ENCODE peak calls at places on chromosomes 4 and X, in six cellular contexts. T is CD4-positive, CD25-positive, alpha-beta regulatory T cell; Z is heart left ventricle; X is RWPE2; M is pancreas; V is lung. E is an unnamed sample. For H3K4me1, the result is how much of the 10 kb centered on the place peaks cover.

GRCh38 chr4:183658362-183659028 is 490 bp downstream of the RWDD4 start:
- ATAC-seq in T (no peak), Z (no peak), X (peak), M (peak), V (peak), E (no peak)

GRCh38 chrX:35380808-35381700 is 417.1 kb upstream of the MAGEB16 start:
- ATAC-seq in T (no peak), Z (no peak), X (no peak), M (peak), V (no peak), E (no peak)

GRCh38 chr4:81751531-81752291 is 280.0 kb upstream of the RASGEF1B start:
- ATAC-seq in T (no peak), Z (no peak), X (no peak), M (no peak), V (no peak), E (no peak)

GRCh38 chr4:19857405-19857804 is 394.3 kb upstream of the SLIT2 start:
- ATAC-seq in T (no peak), Z (no peak), X (no peak), M (no peak), V (no peak), E (no peak)

GRCh38 chr4:128604840-128605239 is 204.7 kb upstream of the JADE1 start:
- ATAC-seq in T (no peak), Z (no peak), X (peak), M (no peak), V (no peak), E (no peak)

GRCh38 chr4:139457318-139457717 is 3.4 kb downstream of the RAB33B start:
- ATAC-seq in T (no peak), Z (no peak), X (no peak), M (peak), V (no peak), E (no peak)

GRCh38 chrX:13254076-13254785 is 65.6 kb downstream of the ATXN3L start:
- ATAC-seq in T (no peak), Z (no peak), X (peak), M (peak), V (no peak), E (no peak)

GRCh38 chrX:2823795-2824386 is 4.8 kb upstream of the GYG2 start:
- ATAC-seq in T (no peak), Z (no peak), X (no peak), M (no peak), V (no peak), E (no peak)

GRCh38 chr4:38674206-38675144 is 10.5 kb downstream of the KLF3 start:
- ATAC-seq in T (peak), Z (no peak), X (peak), M (peak), V (no peak), E (no peak)

GRCh38 chr4:89837385-89837995 is 529 bp upstream of the SNCA start:
- ATAC-seq in T (peak), Z (peak), X (peak), M (peak), V (peak), E (peak)

GRCh38 chr4:185591679-185592141 is 56.4 kb upstream of the PDLIM3 start:
- ATAC-seq in T (no peak), Z (no peak), X (peak), M (peak), V (no peak), E (peak)

GRCh38 chr4:38090450-38091246 is 130.4 kb downstream of the PTTG2 start:
- ATAC-seq in T (no peak), Z (no peak), X (no peak), M (no peak), V (no peak), E (no peak)

GRCh38 chr4:73704314-73705055 is 35.9 kb upstream of the CXCL8 start:
- ATAC-seq in T (peak), Z (peak), X (peak), M (peak), V (peak), E (peak)

GRCh38 chr4:184899261-184900134 is 73.7 kb upstream of the ACSL1 start:
- ATAC-seq in T (no peak), Z (no peak), X (peak), M (peak), V (peak), E (peak)

GRCh38 chr4:104493071-104493831 is 1.4 kb downstream of the CXXC4 start:
- ATAC-seq in T (no peak), Z (no peak), X (no peak), M (no peak), V (no peak), E (no peak)

GRCh38 chrX:18166068-18166467 is 54.6 kb downstream of the BEND2 start:
- ATAC-seq in T (no peak), Z (no peak), X (no peak), M (no peak), V (no peak), E (no peak)

GRCh38 chr4:109233585-109233984 is 68.9 kb downstream of the COL25A1 start:
- ATAC-seq in T (no peak), Z (no peak), X (peak), M (no peak), V (no peak), E (no peak)

GRCh38 chrX:69128573-69128972 is 36.7 kb downstream of the PJA1 start:
- ATAC-seq in T (no peak), Z (no peak), X (no peak), M (no peak), V (no peak), E (peak)

GRCh38 chrX:21656587-21657317 is 1.4 kb downstream of the KLHL34 start:
- ATAC-seq in T (no peak), Z (no peak), X (no peak), M (no peak), V (no peak), E (peak)

GRCh38 chr4:110198472-110199419 is at the start of gene ELOVL6:
- ATAC-seq in T (no peak), Z (peak), X (peak), M (peak), V (peak), E (peak)

GRCh38 chr4:100100985-100101384 is 89.3 kb downstream of the DDIT4L start:
- ATAC-seq in T (no peak), Z (no peak), X (no peak), M (no peak), V (no peak), E (no peak)

GRCh38 chrX:74248889-74249288 is 55.1 kb upstream of the ZCCHC13 start:
- ATAC-seq in T (no peak), Z (no peak), X (peak), M (peak), V (no peak), E (peak)

GRCh38 chr4:113057891-113058290 is 8.4 kb downstream of the ANK2 start:
- ATAC-seq in T (no peak), Z (no peak), X (peak), M (no peak), V (no peak), E (no peak)

GRCh38 chrX:118694628-118695027 is 32.8 kb upstream of the IL13RA1 start:
- ATAC-seq in T (no peak), Z (no peak), X (no peak), M (no peak), V (no peak), E (no peak)

GRCh38 chr4:25580633-25581467 is 74.8 kb upstream of the SLC34A2 start:
- ATAC-seq in T (no peak), Z (no peak), X (no peak), M (no peak), V (no peak), E (no peak)

GRCh38 chrX:120452131-120452530 is 17.0 kb downstream of the LAMP2 start:
- ATAC-seq in T (no peak), Z (no peak), X (no peak), M (peak), V (no peak), E (no peak)

GRCh38 chrX:2703991-2704369 is 12.9 kb downstream of the CD99 start:
- ATAC-seq in T (no peak), Z (peak), X (peak), M (peak), V (no peak), E (peak)

GRCh38 chrX:80285131-80285773 is 135.0 kb upstream of the TENT5D start:
- ATAC-seq in T (no peak), Z (no peak), X (no peak), M (peak), V (no peak), E (no peak)

GRCh38 chr4:110008540-110008939 is 95.9 kb downstream of the EGF start:
- ATAC-seq in T (no peak), Z (no peak), X (no peak), M (no peak), V (no peak), E (no peak)

DNA sequence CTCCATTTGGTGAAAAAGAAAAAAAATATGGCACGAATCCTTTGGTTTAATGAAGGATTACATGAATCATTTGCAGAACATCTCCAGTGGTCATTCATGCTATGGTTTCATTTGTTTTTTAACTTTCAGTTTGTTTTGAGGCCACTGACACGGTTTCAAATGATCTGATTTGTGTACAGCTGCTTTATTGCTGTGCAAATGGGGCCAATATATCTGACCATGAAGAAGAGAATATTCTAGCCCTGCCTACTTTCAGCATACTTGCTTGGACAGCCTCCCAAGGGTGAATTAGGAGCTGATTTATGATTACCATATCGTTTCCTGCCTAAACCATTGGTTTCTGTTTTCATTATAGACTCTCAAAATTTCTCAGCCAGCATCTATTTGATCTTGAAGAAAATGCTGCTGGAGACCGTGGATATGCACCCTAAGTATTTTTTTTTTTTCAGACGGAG is 30.7 kb downstream of the SPARCL1 start:
- ATAC-seq in T (no peak), Z (no peak), X (no peak), M (peak), V (no peak), E (no peak)
- H3K27ac ChIP-seq in T (no peak), Z (peak), X (no peak), M (no peak), V (no peak), E (peak)

DNA sequence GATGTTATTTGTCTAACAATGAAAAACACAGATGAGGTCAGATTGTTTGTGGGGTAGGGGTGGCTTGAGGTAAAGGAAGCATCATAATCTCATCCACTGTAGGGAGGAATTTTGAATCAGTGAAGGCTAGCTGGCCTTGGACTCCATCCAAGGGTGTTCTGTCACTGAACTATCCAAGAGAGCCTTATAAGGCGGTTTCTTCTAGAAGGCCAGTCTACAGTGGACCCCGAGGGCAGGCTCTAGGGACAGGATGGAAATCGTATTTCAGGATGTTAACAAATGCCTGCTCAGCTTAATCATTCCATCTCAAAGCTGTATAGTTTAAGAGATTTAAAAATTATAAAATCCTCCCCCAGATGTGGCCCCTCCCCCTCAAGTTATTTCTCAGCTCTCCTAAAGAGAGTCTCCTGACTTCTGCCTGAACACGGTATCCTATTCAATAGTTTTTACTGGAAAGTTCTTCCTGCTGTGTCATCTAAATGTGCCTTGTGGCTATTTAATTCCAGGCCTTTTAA is 8.1 kb downstream of the IGFBP7 start:
- ATAC-seq in T (no peak), Z (peak), X (peak), M (peak), V (peak), E (peak)
- H3K4me1 ChIP-seq in T (under half), Z (half or more), X (half or more), M (under half), V (under half), E (under half)

DNA sequence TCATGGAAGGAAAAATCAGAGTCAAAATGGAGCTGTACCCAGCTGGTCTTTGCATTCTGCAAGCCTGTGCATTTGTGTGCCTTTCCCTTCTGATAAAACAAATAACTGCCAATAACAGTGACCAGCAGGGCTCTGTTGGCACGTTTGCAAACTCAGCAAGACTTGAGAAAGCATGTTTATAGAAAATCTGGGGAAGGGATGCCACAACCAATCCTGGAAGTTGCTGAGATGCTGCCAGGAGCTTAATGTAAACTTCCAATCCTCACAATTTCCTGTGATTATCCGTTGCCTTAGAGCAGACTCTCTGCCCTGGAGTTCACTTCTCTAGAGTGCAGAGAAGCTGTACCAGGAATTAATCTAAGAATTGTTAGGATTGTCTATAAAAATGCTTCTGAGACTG is 6.9 kb upstream of the ANXA3 start:
- ATAC-seq in T (no peak), Z (no peak), X (no peak), M (no peak), V (no peak), E (no peak)
- H3K27ac ChIP-seq in T (no peak), Z (no peak), X (peak), M (no peak), V (no peak), E (peak)

GRCh38 chr4:76979236-76979635 is 29.7 kb downstream of the SEPTIN11 start:
- ATAC-seq in T (no peak), Z (no peak), X (no peak), M (no peak), V (no peak), E (no peak)
- H3K4me1 ChIP-seq in T (under half), Z (under half), X (under half), M (under half), V (under half), E (under half)

DNA sequence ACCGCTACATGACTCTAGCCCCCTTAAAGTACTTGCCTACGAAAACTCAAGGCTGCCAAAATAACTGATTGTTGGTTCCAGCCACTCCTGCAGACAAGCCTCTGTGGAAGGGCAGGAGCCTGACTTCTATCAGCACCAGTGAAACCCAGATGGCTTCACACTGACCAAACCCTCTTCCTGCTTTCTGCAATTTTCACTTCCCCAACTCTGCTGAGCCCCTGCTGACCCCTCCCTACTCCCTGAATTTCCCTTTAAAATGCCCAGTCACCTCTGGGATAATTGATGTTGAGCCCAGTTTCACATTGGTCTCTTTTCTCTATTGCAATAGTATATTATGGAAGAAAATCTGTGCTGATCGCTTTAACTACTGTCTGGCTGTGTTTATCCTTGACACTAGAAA is 61.6 kb upstream of the STS start:
- ATAC-seq in T (no peak), Z (no peak), X (no peak), M (peak), V (no peak), E (no peak)
- H3K27ac ChIP-seq in T (peak), Z (no peak), X (no peak), M (no peak), V (no peak), E (no peak)

DNA sequence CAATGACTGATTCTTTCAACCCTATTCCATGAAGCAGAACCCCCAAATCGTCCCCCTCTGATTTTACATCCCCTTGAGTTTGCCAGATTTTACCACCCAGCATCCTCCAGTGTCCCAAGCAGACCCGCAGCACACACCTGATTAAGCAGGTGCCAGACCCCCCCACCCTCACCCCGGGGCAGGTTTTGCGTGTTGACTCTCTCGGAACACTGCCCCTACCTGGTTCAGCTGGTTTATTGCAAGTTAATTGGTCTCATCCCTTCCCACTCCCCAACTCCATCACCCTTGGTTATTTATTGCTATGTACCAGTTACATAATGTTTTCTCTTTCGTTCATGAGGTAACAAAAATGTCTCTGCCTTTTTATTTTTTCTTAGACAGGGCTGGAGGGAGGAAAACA is 258.4 kb downstream of the BCOR start:
- ATAC-seq in T (no peak), Z (no peak), X (no peak), M (no peak), V (no peak), E (no peak)
- H3K4me1 ChIP-seq in T (under half), Z (under half), X (under half), M (under half), V (under half), E (under half)

DNA sequence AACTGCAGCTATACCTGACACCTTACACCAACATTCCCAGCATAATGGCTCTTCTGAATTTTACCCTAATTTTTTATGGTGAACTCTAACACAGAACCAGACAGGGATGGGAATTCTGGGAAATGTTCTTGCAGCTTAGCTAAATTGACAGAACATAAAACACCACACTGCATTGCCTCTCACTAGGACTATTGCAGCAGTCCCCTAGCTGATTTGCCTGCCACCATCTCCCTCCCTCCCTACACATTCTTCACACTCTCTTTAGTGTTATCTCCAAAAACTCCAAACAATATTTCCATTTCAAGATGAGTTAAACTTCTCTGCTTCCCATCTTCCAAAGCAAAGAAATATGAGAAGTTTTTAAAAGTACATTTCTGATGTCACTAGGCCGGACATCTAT is 733.9 kb upstream of the INTU start:
- ATAC-seq in T (no peak), Z (peak), X (no peak), M (no peak), V (no peak), E (no peak)
- H3K27ac ChIP-seq in T (no peak), Z (peak), X (peak), M (no peak), V (peak), E (peak)

DNA sequence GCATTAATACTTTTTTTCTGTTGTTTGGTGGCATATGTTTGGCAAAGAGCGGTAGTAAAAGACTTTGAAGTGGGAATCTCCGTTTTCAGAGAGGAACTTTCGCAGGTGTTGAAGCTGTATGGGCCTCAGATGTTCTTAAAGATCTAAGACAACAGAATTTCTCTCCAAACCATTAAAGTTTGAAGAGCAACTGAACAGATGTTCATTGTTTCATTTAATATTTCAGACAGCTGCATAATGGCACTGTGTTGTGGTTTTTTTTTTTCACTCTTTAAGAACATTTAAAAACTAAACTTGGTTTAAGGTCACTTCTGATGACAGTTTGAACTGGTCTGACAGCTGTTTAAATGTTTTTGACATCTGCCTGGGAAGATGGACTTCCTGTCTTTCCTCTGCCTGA is 882.7 kb upstream of the PCDH10 start:
- ATAC-seq in T (no peak), Z (no peak), X (no peak), M (no peak), V (no peak), E (no peak)
- H3K4me1 ChIP-seq in T (under half), Z (under half), X (under half), M (under half), V (under half), E (under half)

GRCh38 chr4:142091085-142091513 is 454.7 kb downstream of the IL15 start:
- ATAC-seq in T (no peak), Z (no peak), X (peak), M (peak), V (no peak), E (peak)
- H3K27ac ChIP-seq in T (no peak), Z (peak), X (peak), M (no peak), V (peak), E (peak)